ENCODE peak calls at places on chromosomes 3 and 15, in ten cellular contexts. One of them, this sample, is unnamed. For H3K27me3 and H3K4me1, the result is how much of the 10 kb centered on the place peaks cover.

GRCh38 chr15:25933456-25934158 is 70.5 kb upstream of the ATP10A start:
- DNase-seq in adipocyte: peak
- DNase-seq in uterus: peak
- DNase-seq in endothelial cell of umbilical vein: no peak
- DNase-seq in ovary: peak
- DNase-seq in heart right ventricle: peak
- DNase-seq in CD4-positive, CD25-positive, alpha-beta regulatory T cell: peak
- DNase-seq in CD8-positive, alpha-beta memory T cell: peak
- DNase-seq in IMR-90: peak
- DNase-seq in Peyer's patch: peak
- DNase-seq in this sample: peak

GRCh38 chr15:41932511-41932910 is 38.7 kb upstream of the SPTBN5 start:
- DNase-seq in adipocyte: no peak
- DNase-seq in uterus: no peak
- DNase-seq in endothelial cell of umbilical vein: no peak
- DNase-seq in ovary: no peak
- DNase-seq in heart right ventricle: no peak
- DNase-seq in CD4-positive, CD25-positive, alpha-beta regulatory T cell: no peak
- DNase-seq in CD8-positive, alpha-beta memory T cell: no peak
- DNase-seq in IMR-90: no peak
- DNase-seq in Peyer's patch: no peak
- DNase-seq in this sample: no peak

GRCh38 chr3:32577621-32578556 is 7.2 kb upstream of the DYNC1LI1 start:
- DNase-seq in adipocyte: peak
- DNase-seq in uterus: no peak
- DNase-seq in endothelial cell of umbilical vein: no peak
- DNase-seq in ovary: no peak
- DNase-seq in heart right ventricle: peak
- DNase-seq in CD4-positive, CD25-positive, alpha-beta regulatory T cell: no peak
- DNase-seq in CD8-positive, alpha-beta memory T cell: no peak
- DNase-seq in IMR-90: peak
- DNase-seq in Peyer's patch: no peak
- DNase-seq in this sample: no peak

GRCh38 chr3:169181666-169182065 is 481.8 kb downstream of the MECOM start:
- DNase-seq in adipocyte: no peak
- DNase-seq in uterus: no peak
- DNase-seq in endothelial cell of umbilical vein: no peak
- DNase-seq in ovary: no peak
- DNase-seq in heart right ventricle: no peak
- DNase-seq in CD4-positive, CD25-positive, alpha-beta regulatory T cell: no peak
- DNase-seq in CD8-positive, alpha-beta memory T cell: no peak
- DNase-seq in IMR-90: no peak
- DNase-seq in Peyer's patch: no peak
- DNase-seq in this sample: no peak

GRCh38 chr3:125145751-125146475 is 66.6 kb downstream of the SLC12A8 start:
- DNase-seq in adipocyte: no peak
- DNase-seq in uterus: no peak
- DNase-seq in endothelial cell of umbilical vein: no peak
- DNase-seq in ovary: no peak
- DNase-seq in heart right ventricle: no peak
- DNase-seq in CD4-positive, CD25-positive, alpha-beta regulatory T cell: no peak
- DNase-seq in CD8-positive, alpha-beta memory T cell: no peak
- DNase-seq in IMR-90: no peak
- DNase-seq in Peyer's patch: peak
- DNase-seq in this sample: no peak

GRCh38 chr3:50545781-50546180 is 21.8 kb downstream of the C3orf18 start:
- DNase-seq in adipocyte: no peak
- DNase-seq in uterus: no peak
- DNase-seq in endothelial cell of umbilical vein: no peak
- DNase-seq in ovary: no peak
- DNase-seq in heart right ventricle: no peak
- DNase-seq in CD4-positive, CD25-positive, alpha-beta regulatory T cell: no peak
- DNase-seq in CD8-positive, alpha-beta memory T cell: no peak
- DNase-seq in IMR-90: no peak
- DNase-seq in Peyer's patch: no peak
- DNase-seq in this sample: no peak

GRCh38 chr15:81877533-81878227 is 168.1 kb downstream of the MEX3B start:
- DNase-seq in adipocyte: no peak
- DNase-seq in uterus: no peak
- DNase-seq in endothelial cell of umbilical vein: no peak
- DNase-seq in ovary: no peak
- DNase-seq in heart right ventricle: no peak
- DNase-seq in CD4-positive, CD25-positive, alpha-beta regulatory T cell: no peak
- DNase-seq in CD8-positive, alpha-beta memory T cell: no peak
- DNase-seq in IMR-90: no peak
- DNase-seq in Peyer's patch: no peak
- DNase-seq in this sample: no peak

GRCh38 chr3:168647582-168647981 is 551.9 kb upstream of the GOLIM4 start:
- DNase-seq in adipocyte: peak
- DNase-seq in uterus: no peak
- DNase-seq in endothelial cell of umbilical vein: no peak
- DNase-seq in ovary: no peak
- DNase-seq in heart right ventricle: no peak
- DNase-seq in CD4-positive, CD25-positive, alpha-beta regulatory T cell: no peak
- DNase-seq in CD8-positive, alpha-beta memory T cell: no peak
- DNase-seq in IMR-90: peak
- DNase-seq in Peyer's patch: no peak
- DNase-seq in this sample: no peak

GRCh38 chr3:147424325-147424910 is 15.3 kb downstream of the ZIC1 start:
- DNase-seq in adipocyte: no peak
- DNase-seq in uterus: no peak
- DNase-seq in endothelial cell of umbilical vein: no peak
- DNase-seq in ovary: no peak
- DNase-seq in heart right ventricle: no peak
- DNase-seq in CD4-positive, CD25-positive, alpha-beta regulatory T cell: no peak
- DNase-seq in CD8-positive, alpha-beta memory T cell: no peak
- DNase-seq in IMR-90: no peak
- DNase-seq in Peyer's patch: no peak
- DNase-seq in this sample: no peak

GRCh38 chr3:147421184-147421912 is 12.2 kb downstream of the ZIC1 start:
- DNase-seq in adipocyte: no peak
- DNase-seq in uterus: no peak
- DNase-seq in endothelial cell of umbilical vein: no peak
- DNase-seq in ovary: no peak
- DNase-seq in heart right ventricle: no peak
- DNase-seq in CD4-positive, CD25-positive, alpha-beta regulatory T cell: no peak
- DNase-seq in CD8-positive, alpha-beta memory T cell: no peak
- DNase-seq in IMR-90: no peak
- DNase-seq in Peyer's patch: no peak
- DNase-seq in this sample: no peak

GRCh38 chr3:147423601-147424324 is 14.6 kb downstream of the ZIC1 start:
- DNase-seq in adipocyte: no peak
- DNase-seq in uterus: no peak
- DNase-seq in endothelial cell of umbilical vein: no peak
- DNase-seq in ovary: no peak
- DNase-seq in heart right ventricle: no peak
- DNase-seq in CD4-positive, CD25-positive, alpha-beta regulatory T cell: no peak
- DNase-seq in CD8-positive, alpha-beta memory T cell: no peak
- DNase-seq in IMR-90: no peak
- DNase-seq in Peyer's patch: no peak
- DNase-seq in this sample: no peak

GRCh38 chr3:147422226-147422933 is 13.2 kb downstream of the ZIC1 start:
- DNase-seq in adipocyte: no peak
- DNase-seq in uterus: no peak
- DNase-seq in endothelial cell of umbilical vein: no peak
- DNase-seq in ovary: no peak
- DNase-seq in heart right ventricle: no peak
- DNase-seq in CD4-positive, CD25-positive, alpha-beta regulatory T cell: no peak
- DNase-seq in CD8-positive, alpha-beta memory T cell: no peak
- DNase-seq in IMR-90: no peak
- DNase-seq in Peyer's patch: no peak
- DNase-seq in this sample: no peak

GRCh38 chr3:147422934-147423599 is 13.9 kb downstream of the ZIC1 start:
- DNase-seq in adipocyte: no peak
- DNase-seq in uterus: no peak
- DNase-seq in endothelial cell of umbilical vein: no peak
- DNase-seq in ovary: no peak
- DNase-seq in heart right ventricle: no peak
- DNase-seq in CD4-positive, CD25-positive, alpha-beta regulatory T cell: no peak
- DNase-seq in CD8-positive, alpha-beta memory T cell: no peak
- DNase-seq in IMR-90: no peak
- DNase-seq in Peyer's patch: no peak
- DNase-seq in this sample: no peak
- H3K27me3 ChIP-seq in adipocyte: half or more
- H3K27me3 ChIP-seq in uterus: half or more
- H3K27me3 ChIP-seq in endothelial cell of umbilical vein: half or more
- H3K27me3 ChIP-seq in ovary: under half
- H3K27me3 ChIP-seq in heart right ventricle: half or more
- H3K27me3 ChIP-seq in CD4-positive, CD25-positive, alpha-beta regulatory T cell: under half
- H3K27me3 ChIP-seq in CD8-positive, alpha-beta memory T cell: under half
- H3K27me3 ChIP-seq in IMR-90: half or more
- H3K27me3 ChIP-seq in Peyer's patch: half or more
- H3K27me3 ChIP-seq in this sample: half or more

DNA sequence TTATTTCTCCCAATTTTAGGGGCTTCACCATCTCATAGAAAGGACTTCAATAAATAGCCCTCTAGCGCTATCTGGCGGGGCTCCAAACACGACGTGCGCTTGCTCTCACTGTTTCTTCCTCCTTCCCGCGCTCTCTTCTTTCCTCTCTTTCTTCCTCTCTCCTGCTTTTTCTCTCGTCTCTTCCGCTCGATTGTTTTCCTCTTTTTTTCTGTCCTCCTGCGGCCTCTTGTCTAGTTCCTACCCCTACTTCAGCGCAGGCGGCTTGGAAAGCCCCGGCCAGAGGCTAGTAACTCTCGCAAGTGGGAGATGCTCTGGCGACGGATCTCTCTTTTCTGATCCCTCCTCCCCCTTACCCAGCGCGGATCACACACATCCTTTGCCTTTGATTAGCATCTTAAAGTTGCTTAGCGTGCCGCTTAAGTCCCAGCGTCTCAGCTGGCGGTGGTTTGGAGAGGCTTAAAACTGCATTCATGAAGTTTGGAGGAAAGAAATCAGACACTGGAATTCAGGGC is 6.2 kb upstream of the MEIS2 start:
- DNase-seq in adipocyte: peak
- DNase-seq in uterus: peak
- DNase-seq in endothelial cell of umbilical vein: peak
- DNase-seq in ovary: peak
- DNase-seq in heart right ventricle: peak
- DNase-seq in CD4-positive, CD25-positive, alpha-beta regulatory T cell: no peak
- DNase-seq in CD8-positive, alpha-beta memory T cell: no peak
- DNase-seq in IMR-90: peak
- DNase-seq in Peyer's patch: no peak
- DNase-seq in this sample: peak
- H3K4me1 ChIP-seq in adipocyte: under half
- H3K4me1 ChIP-seq in uterus: under half
- H3K4me1 ChIP-seq in endothelial cell of umbilical vein: under half
- H3K4me1 ChIP-seq in ovary: under half
- H3K4me1 ChIP-seq in heart right ventricle: under half
- H3K4me1 ChIP-seq in CD4-positive, CD25-positive, alpha-beta regulatory T cell: under half
- H3K4me1 ChIP-seq in CD8-positive, alpha-beta memory T cell: under half
- H3K4me1 ChIP-seq in IMR-90: under half
- H3K4me1 ChIP-seq in Peyer's patch: under half
- H3K4me1 ChIP-seq in this sample: half or more

GRCh38 chr15:74262635-74263034 is 26.5 kb downstream of the CCDC33 start:
- DNase-seq in adipocyte: no peak
- DNase-seq in uterus: no peak
- DNase-seq in endothelial cell of umbilical vein: peak
- DNase-seq in ovary: no peak
- DNase-seq in heart right ventricle: no peak
- DNase-seq in CD4-positive, CD25-positive, alpha-beta regulatory T cell: no peak
- DNase-seq in CD8-positive, alpha-beta memory T cell: no peak
- DNase-seq in IMR-90: no peak
- DNase-seq in Peyer's patch: no peak
- DNase-seq in this sample: no peak
- H3K27me3 ChIP-seq in adipocyte: half or more
- H3K27me3 ChIP-seq in uterus: under half
- H3K27me3 ChIP-seq in endothelial cell of umbilical vein: under half
- H3K27me3 ChIP-seq in ovary: under half
- H3K27me3 ChIP-seq in heart right ventricle: under half
- H3K27me3 ChIP-seq in CD4-positive, CD25-positive, alpha-beta regulatory T cell: under half
- H3K27me3 ChIP-seq in CD8-positive, alpha-beta memory T cell: under half
- H3K27me3 ChIP-seq in IMR-90: half or more
- H3K27me3 ChIP-seq in Peyer's patch: under half
- H3K27me3 ChIP-seq in this sample: half or more

GRCh38 chr3:123695731-123696640 is 111.1 kb upstream of the HACD2 start:
- DNase-seq in adipocyte: no peak
- DNase-seq in uterus: no peak
- DNase-seq in endothelial cell of umbilical vein: peak
- DNase-seq in ovary: no peak
- DNase-seq in heart right ventricle: no peak
- DNase-seq in CD4-positive, CD25-positive, alpha-beta regulatory T cell: no peak
- DNase-seq in CD8-positive, alpha-beta memory T cell: no peak
- DNase-seq in IMR-90: no peak
- DNase-seq in Peyer's patch: no peak
- DNase-seq in this sample: no peak

GRCh38 chr3:123692671-123693070 is 107.8 kb upstream of the HACD2 start:
- DNase-seq in adipocyte: no peak
- DNase-seq in uterus: no peak
- DNase-seq in endothelial cell of umbilical vein: no peak
- DNase-seq in ovary: no peak
- DNase-seq in heart right ventricle: no peak
- DNase-seq in CD4-positive, CD25-positive, alpha-beta regulatory T cell: no peak
- DNase-seq in CD8-positive, alpha-beta memory T cell: no peak
- DNase-seq in IMR-90: no peak
- DNase-seq in Peyer's patch: no peak
- DNase-seq in this sample: no peak

GRCh38 chr3:123695152-123695551 is 110.3 kb upstream of the HACD2 start:
- DNase-seq in adipocyte: no peak
- DNase-seq in uterus: no peak
- DNase-seq in endothelial cell of umbilical vein: peak
- DNase-seq in ovary: no peak
- DNase-seq in heart right ventricle: no peak
- DNase-seq in CD4-positive, CD25-positive, alpha-beta regulatory T cell: no peak
- DNase-seq in CD8-positive, alpha-beta memory T cell: no peak
- DNase-seq in IMR-90: no peak
- DNase-seq in Peyer's patch: no peak
- DNase-seq in this sample: no peak

GRCh38 chr3:123693584-123693983 is 108.7 kb upstream of the HACD2 start:
- DNase-seq in adipocyte: no peak
- DNase-seq in uterus: no peak
- DNase-seq in endothelial cell of umbilical vein: no peak
- DNase-seq in ovary: no peak
- DNase-seq in heart right ventricle: no peak
- DNase-seq in CD4-positive, CD25-positive, alpha-beta regulatory T cell: no peak
- DNase-seq in CD8-positive, alpha-beta memory T cell: no peak
- DNase-seq in IMR-90: no peak
- DNase-seq in Peyer's patch: no peak
- DNase-seq in this sample: no peak

DNA sequence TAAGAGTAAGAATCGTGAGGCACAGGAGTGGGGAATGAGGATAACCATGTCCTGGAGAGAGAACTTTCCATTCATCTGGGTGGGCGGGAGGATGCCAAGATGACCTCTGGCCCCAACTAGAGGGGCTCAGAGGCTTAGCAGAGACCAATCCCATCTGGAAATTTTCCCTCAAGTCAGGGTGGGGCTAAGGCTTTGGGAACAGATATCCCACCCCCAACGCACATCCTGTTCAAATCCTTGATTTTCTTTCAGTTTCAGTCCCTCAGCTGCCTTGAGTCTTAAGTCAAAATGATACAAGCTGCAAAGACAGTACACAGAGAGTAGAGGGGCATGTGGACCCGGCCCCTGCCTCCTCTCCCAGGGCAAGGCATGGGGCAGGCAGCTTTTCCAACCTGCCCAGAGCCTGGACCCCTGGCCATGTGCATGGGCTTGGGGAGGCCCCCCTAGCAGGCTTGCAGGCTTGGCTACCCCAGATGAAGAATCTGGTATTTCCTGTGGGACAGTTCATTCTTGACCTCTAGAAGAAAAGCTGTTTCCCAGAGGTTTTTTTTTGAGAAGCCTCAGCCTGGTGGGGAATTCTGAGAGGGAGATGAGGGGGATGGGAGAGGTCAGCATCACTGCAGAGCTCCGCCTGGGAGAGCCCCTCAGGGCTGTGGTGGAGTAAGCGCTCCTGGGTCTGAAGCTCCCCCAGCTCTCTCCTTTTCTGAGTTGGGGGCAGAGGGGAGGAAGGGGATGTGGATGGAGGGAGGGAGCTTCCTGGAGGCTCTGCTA is 109.7 kb upstream of the HACD2 start:
- DNase-seq in adipocyte: peak
- DNase-seq in uterus: no peak
- DNase-seq in endothelial cell of umbilical vein: peak
- DNase-seq in ovary: no peak
- DNase-seq in heart right ventricle: peak
- DNase-seq in CD4-positive, CD25-positive, alpha-beta regulatory T cell: no peak
- DNase-seq in CD8-positive, alpha-beta memory T cell: no peak
- DNase-seq in IMR-90: peak
- DNase-seq in Peyer's patch: no peak
- DNase-seq in this sample: no peak
- H3K4me1 ChIP-seq in adipocyte: half or more
- H3K4me1 ChIP-seq in uterus: under half
- H3K4me1 ChIP-seq in endothelial cell of umbilical vein: under half
- H3K4me1 ChIP-seq in ovary: under half
- H3K4me1 ChIP-seq in heart right ventricle: under half
- H3K4me1 ChIP-seq in CD4-positive, CD25-positive, alpha-beta regulatory T cell: under half
- H3K4me1 ChIP-seq in CD8-positive, alpha-beta memory T cell: under half
- H3K4me1 ChIP-seq in IMR-90: under half
- H3K4me1 ChIP-seq in Peyer's patch: half or more
- H3K4me1 ChIP-seq in this sample: half or more

This sample was measured in left ventricle myocardium inferior.